ENCODE peak calls at places on chromosomes 12 and 14, in seven cellular contexts. N, D, W, C, Y, A and P are unnamed samples. For H3K9me3, the result is how much of the 10 kb centered on the place peaks cover.

GRCh38 chr12:6684609-6685008 is 4.6 kb downstream of the ZNF384 start:
- DNase-seq in N (no peak), D (no peak), W (no peak), C (peak), Y (no peak), A (no peak), P (no peak)

GRCh38 chr14:20820063-20820904 is 17.6 kb upstream of the RNASE1 start:
- DNase-seq in N (no peak), D (no peak), W (no peak), C (no peak), Y (no peak), A (no peak), P (no peak)

GRCh38 chr12:116066381-116067230 is 210.9 kb downstream of the MED13L start:
- DNase-seq in N (peak), D (no peak), W (no peak), C (peak), Y (no peak), A (peak), P (peak)

GRCh38 chr14:53391156-53391555 is 238.0 kb upstream of the DDHD1 start:
- DNase-seq in N (no peak), D (no peak), W (no peak), C (no peak), Y (peak), A (no peak), P (no peak)

GRCh38 chr12:125395583-125396215 is 330.5 kb downstream of the AACS start:
- DNase-seq in N (no peak), D (no peak), W (no peak), C (no peak), Y (no peak), A (no peak), P (no peak)

GRCh38 chr14:99320105-99320572 is 48.1 kb upstream of the BCL11B start:
- DNase-seq in N (peak), D (no peak), W (peak), C (peak), Y (no peak), A (peak), P (peak)

GRCh38 chr12:118330421-118331018 is 42.2 kb downstream of the TAOK3 start:
- DNase-seq in N (no peak), D (no peak), W (no peak), C (no peak), Y (no peak), A (no peak), P (no peak)

GRCh38 chr12:65695077-65695865 is 129.0 kb upstream of the HMGA2 start:
- DNase-seq in N (no peak), D (no peak), W (peak), C (peak), Y (no peak), A (no peak), P (no peak)

GRCh38 chr14:69003626-69004025 is 24.5 kb upstream of the ACTN1 start:
- DNase-seq in N (no peak), D (no peak), W (no peak), C (no peak), Y (no peak), A (no peak), P (no peak)

GRCh38 chr14:86541969-86542368 is 1012.0 kb downstream of the FLRT2 start:
- DNase-seq in N (no peak), D (no peak), W (no peak), C (no peak), Y (no peak), A (no peak), P (no peak)

GRCh38 chr12:10069099-10069498 is 29.7 kb downstream of the CLEC1A start:
- DNase-seq in N (no peak), D (no peak), W (no peak), C (no peak), Y (no peak), A (no peak), P (no peak)

GRCh38 chr14:68140111-68140741 is 320.6 kb downstream of the RAD51B start:
- DNase-seq in N (no peak), D (no peak), W (no peak), C (peak), Y (peak), A (no peak), P (no peak)

GRCh38 chr12:109286252-109286651 is 22.8 kb downstream of the FOXN4 start:
- DNase-seq in N (no peak), D (no peak), W (no peak), C (no peak), Y (no peak), A (no peak), P (no peak)

GRCh38 chr12:104370989-104371870 is 67.7 kb downstream of the EID3 start:
- DNase-seq in N (no peak), D (peak), W (no peak), C (peak), Y (no peak), A (no peak), P (no peak)

GRCh38 chr14:58216544-58216943 is 16.6 kb downstream of the ACTR10 start:
- DNase-seq in N (no peak), D (no peak), W (no peak), C (no peak), Y (no peak), A (no peak), P (no peak)

GRCh38 chr14:57038689-57039088 is 228.4 kb upstream of the OTX2 start:
- DNase-seq in N (no peak), D (no peak), W (no peak), C (no peak), Y (no peak), A (no peak), P (no peak)

GRCh38 chr12:112812598-112813406 is 21.3 kb downstream of the RPH3A start:
- DNase-seq in N (no peak), D (no peak), W (no peak), C (no peak), Y (no peak), A (no peak), P (no peak)

GRCh38 chr14:64708148-64709004 is 4.2 kb downstream of the PLEKHG3 start:
- DNase-seq in N (no peak), D (no peak), W (peak), C (peak), Y (no peak), A (peak), P (no peak)

GRCh38 chr12:67998379-67998778 is 9.1 kb downstream of the IFNG-AS1 start:
- DNase-seq in N (no peak), D (no peak), W (no peak), C (no peak), Y (no peak), A (no peak), P (no peak)

GRCh38 chr12:9051156-9051545 is 61.8 kb downstream of the KLRG1 start:
- DNase-seq in N (no peak), D (no peak), W (no peak), C (no peak), Y (no peak), A (no peak), P (no peak)

GRCh38 chr14:103549361-103550311 is 12.8 kb downstream of the BAG5 start:
- DNase-seq in N (no peak), D (no peak), W (peak), C (no peak), Y (no peak), A (peak), P (peak)

GRCh38 chr12:120736404-120737331 is 11.0 kb downstream of the ACADS start:
- DNase-seq in N (no peak), D (no peak), W (no peak), C (no peak), Y (no peak), A (no peak), P (no peak)

GRCh38 chr14:102984336-102985102 is 62.1 kb downstream of the AMN start:
- DNase-seq in N (no peak), D (no peak), W (peak), C (no peak), Y (no peak), A (no peak), P (no peak)

GRCh38 chr14:61511558-61511924 is 183.8 kb upstream of the HIF1A start:
- DNase-seq in N (peak), D (no peak), W (no peak), C (no peak), Y (no peak), A (no peak), P (no peak)

GRCh38 chr12:121794532-121795028 is 1.1 kb upstream of the RHOF start:
- DNase-seq in N (peak), D (no peak), W (peak), C (no peak), Y (peak), A (no peak), P (no peak)

GRCh38 chr14:104048758-104049496 is 36.6 kb upstream of the ASPG start:
- DNase-seq in N (no peak), D (no peak), W (no peak), C (no peak), Y (no peak), A (no peak), P (no peak)

GRCh38 chr12:101859664-101860607 is 17.4 kb upstream of the DRAM1 start:
- DNase-seq in N (no peak), D (no peak), W (no peak), C (no peak), Y (no peak), A (no peak), P (no peak)

GRCh38 chr12:48025281-48025680 is 21.0 kb upstream of the COL2A1 start:
- DNase-seq in N (no peak), D (no peak), W (no peak), C (no peak), Y (no peak), A (no peak), P (no peak)

GRCh38 chr12:120851939-120852338 is 52.2 kb downstream of the SPPL3 start:
- DNase-seq in N (no peak), D (no peak), W (no peak), C (no peak), Y (no peak), A (no peak), P (no peak)

GRCh38 chr14:52950410-52950897 is 396 bp downstream of the FERMT2 start:
- DNase-seq in N (peak), D (no peak), W (peak), C (peak), Y (peak), A (peak), P (peak)

GRCh38 chr12:11805043-11805442 is 155.6 kb downstream of the ETV6 start:
- DNase-seq in N (no peak), D (no peak), W (no peak), C (no peak), Y (no peak), A (no peak), P (no peak)

GRCh38 chr12:87768884-87769283 is 260.3 kb downstream of the C12orf50 start:
- DNase-seq in N (no peak), D (no peak), W (no peak), C (no peak), Y (no peak), A (no peak), P (no peak)

GRCh38 chr14:47675489-47676300 is at the start of gene MDGA2:
- DNase-seq in N (peak), D (peak), W (peak), C (peak), Y (no peak), A (no peak), P (no peak)

GRCh38 chr14:71648725-71649124 is 283.5 kb upstream of the RGS6 start:
- DNase-seq in N (no peak), D (no peak), W (no peak), C (no peak), Y (no peak), A (no peak), P (no peak)

DNA sequence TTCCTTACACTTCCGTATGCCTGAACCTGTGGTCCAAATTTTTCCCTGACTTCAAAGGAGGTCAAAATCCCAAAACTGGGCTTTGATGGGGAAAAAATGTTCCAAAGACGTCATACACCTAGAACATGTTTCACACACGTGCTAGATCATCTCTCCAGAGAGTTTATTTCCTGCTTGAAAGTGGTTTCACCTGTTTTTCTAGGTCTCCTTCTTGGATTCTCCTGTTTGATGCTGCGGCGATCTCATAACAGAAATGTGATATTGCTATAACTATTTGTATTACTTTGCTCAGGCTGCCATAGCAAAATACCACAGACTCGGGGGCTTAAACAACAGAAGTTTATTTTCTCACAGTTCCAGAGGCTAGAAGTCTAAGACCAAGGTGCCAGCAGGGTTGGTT is 19.7 kb upstream of the TMCC3 start:
- DNase-seq in N (no peak), D (no peak), W (no peak), C (no peak), Y (no peak), A (no peak), P (no peak)
- H3K9me3 ChIP-seq in N (under half), D (under half), W (under half), C (under half), Y (under half), A (under half), P (under half)

GRCh38 chr14:96423446-96424103 is 31.6 kb downstream of the AK7 start:
- DNase-seq in N (no peak), D (no peak), W (no peak), C (no peak), Y (no peak), A (no peak), P (no peak)

GRCh38 chr14:96421236-96421635 is 29.3 kb downstream of the AK7 start:
- DNase-seq in N (no peak), D (no peak), W (no peak), C (no peak), Y (no peak), A (no peak), P (no peak)

GRCh38 chr14:96423012-96423411 is 31.1 kb downstream of the AK7 start:
- DNase-seq in N (no peak), D (no peak), W (no peak), C (no peak), Y (no peak), A (no peak), P (no peak)

DNA sequence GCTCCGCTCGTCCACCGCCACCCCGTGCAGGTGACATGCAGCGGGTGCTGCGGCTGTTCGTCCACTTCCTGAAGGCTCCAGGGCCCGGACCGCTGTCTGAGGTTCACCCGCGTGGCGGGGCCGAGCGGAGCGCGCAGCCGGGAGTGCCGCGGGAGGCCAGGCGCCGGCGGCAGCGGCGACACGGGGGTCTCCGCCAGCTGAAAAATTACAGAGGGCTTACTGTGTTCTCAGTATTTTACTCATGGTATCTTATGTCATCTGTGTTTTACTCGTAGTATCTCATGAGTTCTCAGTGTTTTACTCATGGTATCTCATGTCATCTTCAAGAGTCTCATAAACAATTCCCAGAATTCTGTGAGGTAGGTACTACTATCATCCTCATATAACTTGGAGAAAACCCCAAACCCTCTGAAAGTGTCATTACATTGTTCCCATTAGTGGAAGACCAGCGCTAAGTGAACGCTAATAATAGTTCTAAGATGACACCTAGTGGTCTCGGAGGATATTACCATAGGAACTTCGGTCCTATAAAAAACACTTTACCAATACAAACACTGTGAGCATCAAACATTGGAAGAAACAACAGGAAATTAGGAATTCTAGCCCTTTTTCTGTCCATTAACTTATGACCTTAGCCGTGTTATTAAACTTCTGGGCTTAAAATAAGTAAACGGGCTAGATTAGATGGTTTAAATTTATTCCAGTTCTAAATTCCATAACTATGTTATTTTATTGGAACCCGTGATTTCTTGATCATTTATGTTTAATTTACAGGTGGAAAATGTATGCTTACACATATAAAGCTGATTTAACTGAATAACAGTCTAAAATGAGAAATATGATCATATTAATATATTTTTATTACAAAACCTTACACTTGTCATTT is 32.4 kb downstream of the AK7 start:
- DNase-seq in N (peak), D (no peak), W (peak), C (peak), Y (no peak), A (peak), P (no peak)
- H3K4me3 ChIP-seq in N (peak), D (no peak), W (peak), C (peak), Y (peak), A (peak), P (peak)

GRCh38 chr12:132288516-132289188 is 40.7 kb downstream of the GALNT9 start:
- DNase-seq in N (no peak), D (no peak), W (no peak), C (no peak), Y (no peak), A (peak), P (no peak)
- H3K9me3 ChIP-seq in N (under half), D (under half), W (under half), C (under half), Y (under half), A (under half), P (under half)

DNA sequence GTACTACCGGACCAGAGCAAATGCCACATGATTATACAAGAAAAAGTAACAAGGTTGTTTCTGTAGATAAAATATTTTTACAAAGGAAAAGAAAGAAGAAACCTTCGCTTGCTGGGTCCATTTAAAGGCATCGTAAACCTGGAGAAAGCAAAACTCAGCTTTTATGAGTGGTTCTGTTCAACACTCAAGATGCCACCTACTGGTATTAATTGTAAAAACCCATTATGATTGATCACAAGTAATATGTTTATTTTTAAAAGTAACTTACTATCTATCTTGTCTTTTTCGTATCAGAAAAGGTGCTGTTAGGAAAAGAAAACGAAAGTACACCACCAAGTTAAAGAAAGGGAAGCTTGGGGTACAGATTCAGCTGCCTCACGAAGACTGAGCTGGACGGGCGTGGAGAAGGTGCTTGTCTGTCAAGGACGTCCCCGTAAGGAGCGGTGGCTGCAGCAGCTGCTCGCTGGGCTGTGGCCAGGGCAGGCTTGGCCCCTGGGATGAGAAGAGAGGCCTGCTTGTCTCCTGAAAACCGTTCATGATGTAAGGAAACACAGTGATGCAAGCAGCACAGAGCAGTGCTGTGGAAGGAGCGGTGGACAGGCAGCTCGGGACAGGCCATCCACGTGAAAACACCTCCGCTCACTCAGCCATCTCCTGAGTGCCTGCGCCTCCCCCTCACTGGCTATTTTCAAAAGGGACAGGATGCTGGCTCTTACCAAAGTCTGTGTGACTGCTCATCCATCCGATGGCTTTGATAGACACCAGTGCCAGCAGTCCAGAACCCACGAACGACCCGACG is 25.0 kb downstream of the SLC15A4 start:
- DNase-seq in N (no peak), D (no peak), W (no peak), C (no peak), Y (no peak), A (no peak), P (no peak)
- H3K4me3 ChIP-seq in N (no peak), D (no peak), W (no peak), C (no peak), Y (no peak), A (no peak), P (no peak)